ENCODE peak calls at places on chromosomes 2 and 18, in nine cellular contexts. B is A549; O is GM23338; N is GM13977; P is lower lobe of right lung; A is CD4-positive, alpha-beta T cell; K is LNCaP clone FGC; J is CD8-positive, alpha-beta T cell; H is fibroblast of lung. G is an unnamed sample.

GRCh38 chr2:43171789-43172188 is 54.6 kb downstream of the ZFP36L2 start:
- DNase-seq in B (no peak), O (no peak), N (no peak), P (no peak), A (no peak), K (no peak), J (no peak), H (peak), G (no peak)

GRCh38 chr2:73698101-73698500 is 39.0 kb downstream of the TPRKB start:
- DNase-seq in B (no peak), O (no peak), N (no peak), P (no peak), A (no peak), K (no peak), J (no peak), H (no peak), G (no peak)

GRCh38 chr2:109166811-109167210 is 37.8 kb downstream of the SH3RF3 start:
- DNase-seq in B (no peak), O (no peak), N (no peak), P (no peak), A (no peak), K (no peak), J (no peak), H (peak), G (no peak)

GRCh38 chr2:26612522-26613240 is 28.5 kb downstream of the CIB4 start:
- DNase-seq in B (no peak), O (no peak), N (no peak), P (no peak), A (no peak), K (no peak), J (no peak), H (no peak), G (no peak)

GRCh38 chr18:79796531-79797390 is 977 bp upstream of the KCNG2 start:
- DNase-seq in B (no peak), O (peak), N (peak), P (no peak), A (no peak), K (no peak), J (no peak), H (peak), G (no peak)

GRCh38 chr2:99682280-99683060 is 192.7 kb upstream of the REV1 start:
- DNase-seq in B (no peak), O (no peak), N (no peak), P (no peak), A (no peak), K (no peak), J (no peak), H (no peak), G (no peak)

GRCh38 chr18:62881509-62882016 is 166.2 kb downstream of the PHLPP1 start:
- DNase-seq in B (peak), O (no peak), N (no peak), P (no peak), A (no peak), K (peak), J (no peak), H (peak), G (no peak)

GRCh38 chr2:24588294-24588693 is 97.2 kb downstream of the NCOA1 start:
- DNase-seq in B (no peak), O (no peak), N (no peak), P (no peak), A (no peak), K (no peak), J (no peak), H (no peak), G (no peak)

GRCh38 chr2:138455691-138456090 is 45.9 kb upstream of the SPOPL start:
- DNase-seq in B (no peak), O (no peak), N (no peak), P (no peak), A (no peak), K (no peak), J (no peak), H (no peak), G (no peak)

GRCh38 chr2:165874445-165875039 is 79.0 kb downstream of the TTC21B start:
- DNase-seq in B (peak), O (peak), N (peak), P (no peak), A (no peak), K (peak), J (no peak), H (peak), G (peak)

GRCh38 chr2:189570565-189570964 is 10.0 kb downstream of the SLC40A1 start:
- DNase-seq in B (no peak), O (no peak), N (no peak), P (no peak), A (no peak), K (no peak), J (no peak), H (peak), G (no peak)

GRCh38 chr18:30754846-30755245 is 287.7 kb downstream of the DSC3 start:
- DNase-seq in B (no peak), O (no peak), N (no peak), P (no peak), A (no peak), K (no peak), J (no peak), H (no peak), G (no peak)

DNA sequence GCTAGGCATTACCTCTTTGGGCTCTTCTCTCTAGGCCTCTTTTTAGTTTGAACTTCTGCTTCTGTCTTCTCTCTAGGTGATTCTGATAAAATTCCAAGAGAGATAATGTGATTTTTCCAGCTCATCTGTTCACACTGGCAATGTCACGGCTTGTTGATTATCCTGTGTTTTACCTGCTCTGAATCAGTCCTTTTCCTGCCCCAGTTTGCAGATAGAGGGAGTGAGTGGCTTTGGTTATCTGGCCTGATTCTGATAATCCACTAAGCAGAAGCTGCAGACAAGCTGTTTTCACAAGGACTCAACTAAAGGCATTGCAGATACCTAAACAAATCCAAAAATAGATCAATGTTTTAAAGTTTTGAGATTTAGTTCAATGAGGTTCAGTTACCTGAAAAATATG is 111.9 kb downstream of the DCC start:
- DNase-seq in B (no peak), O (peak), N (no peak), P (no peak), A (no peak), K (no peak), J (no peak), H (no peak), G (no peak)
- TF ChIP-seq CTCF in B (no peak), O (no peak), N (no peak), P (no peak), A (no peak), K (no peak), J (no peak), H (no peak), G (no peak)

GRCh38 chr2:239002960-239003932 is 155.4 kb downstream of the TWIST2 start:
- DNase-seq in B (no peak), O (no peak), N (no peak), P (no peak), A (no peak), K (no peak), J (no peak), H (peak), G (no peak)
- TF ChIP-seq CTCF in B (no peak), O (no peak), N (no peak), P (no peak), A (no peak), K (peak), J (no peak), H (peak), G (no peak)

GRCh38 chr2:71614976-71615768 is 161.8 kb downstream of the DYSF start:
- DNase-seq in B (no peak), O (no peak), N (no peak), P (peak), A (no peak), K (no peak), J (no peak), H (peak), G (no peak)
- TF ChIP-seq CTCF in B (no peak), O (no peak), N (no peak), P (no peak), A (no peak), K (no peak), J (no peak), H (no peak), G (no peak)

GRCh38 chr2:57701391-57701791 is 345.2 kb upstream of the VRK2 start:
- DNase-seq in B (peak), O (peak), N (no peak), P (no peak), A (no peak), K (no peak), J (no peak), H (no peak), G (no peak)
- TF ChIP-seq CTCF in B (no peak), O (no peak), N (no peak), P (no peak), A (no peak), K (no peak), J (no peak), H (no peak), G (no peak)

DNA sequence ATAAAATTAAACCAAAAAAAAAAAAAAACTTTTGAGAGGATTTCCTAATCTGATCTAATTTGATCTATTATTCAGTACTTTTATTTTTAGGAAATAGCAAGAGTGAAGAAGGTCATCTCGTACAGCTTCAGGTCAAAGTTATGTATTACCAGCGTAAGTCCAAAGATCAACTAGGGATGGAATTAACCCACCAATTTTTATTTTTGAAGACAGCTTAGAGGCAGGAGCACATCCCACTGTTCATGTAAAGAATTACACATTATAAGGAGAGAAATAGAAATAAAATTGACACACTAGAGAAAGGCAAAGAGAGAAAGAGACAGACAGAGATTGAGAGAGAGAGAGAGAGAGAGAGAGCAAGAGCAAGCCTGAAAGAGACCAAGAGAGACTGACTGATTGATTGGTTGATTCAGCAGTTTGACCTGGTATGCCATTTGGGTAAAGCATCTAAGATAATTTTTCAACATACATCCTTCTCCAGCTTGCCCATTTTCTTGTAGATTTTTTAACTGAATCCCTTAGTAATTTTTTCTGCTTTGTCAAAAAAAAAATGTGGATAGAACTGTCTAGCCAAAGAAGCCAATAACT is 25.1 kb downstream of the DOCK10 start:
- DNase-seq in B (peak), O (no peak), N (no peak), P (no peak), A (no peak), K (no peak), J (no peak), H (no peak), G (no peak)
- TF ChIP-seq CTCF in B (peak), O (no peak), N (no peak), P (no peak), A (no peak), K (no peak), J (no peak), H (peak), G (no peak)

DNA sequence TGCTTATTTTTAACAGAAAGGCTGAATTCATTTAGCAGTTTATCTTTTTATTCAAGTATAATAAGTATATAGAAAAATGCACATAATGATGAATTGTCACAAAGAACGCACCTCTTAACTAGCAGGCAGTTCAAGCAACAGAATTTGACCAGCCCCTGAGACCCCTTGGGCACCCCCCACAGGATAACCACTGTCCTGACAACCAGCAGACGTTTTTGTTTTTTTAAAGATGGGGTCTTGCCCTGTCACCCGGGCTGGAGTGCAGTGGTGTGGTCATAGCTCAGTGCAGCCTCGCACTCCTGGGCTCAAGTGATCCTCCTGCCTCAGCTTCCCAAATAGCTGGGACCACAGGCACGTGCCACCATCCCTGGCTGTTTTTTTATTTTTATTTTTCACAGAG is 14.0 kb downstream of the PRELID3A start:
- DNase-seq in B (no peak), O (peak), N (no peak), P (no peak), A (no peak), K (no peak), J (no peak), H (no peak), G (no peak)
- TF ChIP-seq CTCF in B (no peak), O (peak), N (no peak), P (no peak), A (no peak), K (no peak), J (no peak), H (no peak), G (no peak)

GRCh38 chr18:76408480-76409067 is 86.5 kb downstream of the ZNF516 start:
- DNase-seq in B (no peak), O (no peak), N (no peak), P (no peak), A (no peak), K (peak), J (no peak), H (no peak), G (no peak)
- TF ChIP-seq CTCF in B (no peak), O (no peak), N (no peak), P (no peak), A (no peak), K (no peak), J (no peak), H (no peak), G (no peak)

GRCh38 chr2:121480826-121481225 is 49.9 kb upstream of the RNU4ATAC start:
- DNase-seq in B (no peak), O (no peak), N (no peak), P (no peak), A (no peak), K (no peak), J (no peak), H (peak), G (no peak)

GRCh38 chr2:121478996-121479735 is 51.5 kb upstream of the RNU4ATAC start:
- DNase-seq in B (no peak), O (no peak), N (no peak), P (no peak), A (no peak), K (no peak), J (no peak), H (peak), G (no peak)

GRCh38 chr2:121476714-121477113 is 54.0 kb upstream of the RNU4ATAC start:
- DNase-seq in B (no peak), O (no peak), N (no peak), P (no peak), A (no peak), K (no peak), J (no peak), H (no peak), G (no peak)

GRCh38 chr2:121483021-121483420 is 47.7 kb upstream of the RNU4ATAC start:
- DNase-seq in B (no peak), O (no peak), N (no peak), P (no peak), A (no peak), K (no peak), J (no peak), H (no peak), G (no peak)

GRCh38 chr2:121479882-121480522 is 50.7 kb upstream of the RNU4ATAC start:
- DNase-seq in B (peak), O (peak), N (no peak), P (no peak), A (no peak), K (peak), J (no peak), H (peak), G (no peak)
- TF ChIP-seq CTCF in B (peak), O (peak), N (no peak), P (peak), A (no peak), K (peak), J (no peak), H (no peak), G (no peak)

DNA sequence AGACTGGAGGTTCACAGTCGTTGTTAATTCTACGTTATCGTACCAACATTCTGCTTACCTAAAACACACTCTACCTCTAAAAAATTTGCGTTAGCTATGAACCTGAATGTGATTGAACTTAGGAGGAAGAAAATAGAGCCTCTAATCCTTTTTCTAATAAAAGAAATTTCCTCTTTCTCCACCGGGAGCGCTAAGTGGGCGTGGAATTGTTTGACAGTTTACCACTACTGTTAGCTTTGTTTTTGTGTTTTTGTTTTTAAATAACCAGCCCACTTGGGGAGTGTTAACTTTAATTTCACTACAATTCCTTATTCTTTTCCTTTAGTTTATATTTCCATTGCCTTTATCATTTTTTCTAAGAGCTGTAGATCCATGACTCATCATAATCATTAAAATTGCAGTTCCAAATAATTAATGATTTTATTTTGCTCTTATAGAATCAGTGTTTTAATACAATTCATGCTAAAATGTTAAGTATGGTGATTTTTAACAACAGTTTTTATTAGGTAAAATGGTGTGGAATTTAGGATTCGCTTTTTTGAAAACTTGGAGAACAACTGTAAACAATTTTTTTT is 55.0 kb upstream of the ITM2C start:
- DNase-seq in B (no peak), O (peak), N (no peak), P (no peak), A (no peak), K (no peak), J (no peak), H (no peak), G (no peak)
- TF ChIP-seq CTCF in B (peak), O (peak), N (no peak), P (no peak), A (peak), K (no peak), J (no peak), H (peak), G (no peak)

DNA sequence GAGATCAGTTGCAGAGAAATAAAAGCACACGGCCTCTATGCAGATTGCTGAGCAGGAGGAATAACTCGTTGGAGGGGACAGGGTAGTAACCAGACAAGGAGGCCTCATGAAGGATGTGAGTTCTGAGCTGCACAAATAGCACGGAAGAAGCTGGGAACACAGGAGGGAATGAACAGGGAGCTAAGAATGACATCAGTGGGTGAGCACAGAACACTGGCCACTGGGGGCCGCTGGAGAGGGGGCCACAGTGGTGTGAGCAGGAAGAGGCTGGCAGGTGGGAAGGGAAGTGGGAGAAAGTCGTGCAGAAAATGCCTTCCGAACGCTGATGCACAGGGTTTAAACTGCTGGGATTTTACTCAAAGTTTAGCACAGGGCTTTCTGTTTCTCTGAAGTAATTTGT is 61.0 kb downstream of the ZAP70 start:
- DNase-seq in B (no peak), O (peak), N (peak), P (no peak), A (no peak), K (no peak), J (no peak), H (no peak), G (no peak)
- TF ChIP-seq CTCF in B (peak), O (peak), N (peak), P (no peak), A (no peak), K (peak), J (no peak), H (peak), G (no peak)

G was measured in GM20000.